ENCODE peak calls at places on chromosomes 2 and 18, in five cellular contexts. One of them, this sample, is unnamed. For H3K27me3, the result is how much of the 10 kb centered on the place peaks cover.

GRCh38 chr18:56921888-56922480 is 224.9 kb upstream of the BOD1L2 start:
- DNase-seq in endodermal cell: no peak
- DNase-seq in astrocyte: no peak
- DNase-seq in AG04450: no peak
- DNase-seq in ovary: no peak
- DNase-seq in this sample: no peak

GRCh38 chr2:217510790-217511291 is 492.0 kb downstream of the TNS1 start:
- DNase-seq in endodermal cell: peak
- DNase-seq in astrocyte: peak
- DNase-seq in AG04450: peak
- DNase-seq in ovary: peak
- DNase-seq in this sample: peak

GRCh38 chr2:33275689-33276444 is 200.6 kb upstream of the RASGRP3 start:
- DNase-seq in endodermal cell: no peak
- DNase-seq in astrocyte: peak
- DNase-seq in AG04450: peak
- DNase-seq in ovary: peak
- DNase-seq in this sample: no peak

GRCh38 chr2:222358876-222359275 is 60.1 kb upstream of the PAX3 start:
- DNase-seq in endodermal cell: no peak
- DNase-seq in astrocyte: peak
- DNase-seq in AG04450: no peak
- DNase-seq in ovary: no peak
- DNase-seq in this sample: no peak

GRCh38 chr2:217766356-217766755 is 236.4 kb downstream of the TNS1 start:
- DNase-seq in endodermal cell: no peak
- DNase-seq in astrocyte: no peak
- DNase-seq in AG04450: no peak
- DNase-seq in ovary: no peak
- DNase-seq in this sample: no peak

GRCh38 chr2:183172220-183172887 is 48.1 kb downstream of the NUP35 start:
- DNase-seq in endodermal cell: peak
- DNase-seq in astrocyte: no peak
- DNase-seq in AG04450: no peak
- DNase-seq in ovary: no peak
- DNase-seq in this sample: no peak

GRCh38 chr18:13893418-13893760 is 21.9 kb downstream of the MC2R start:
- DNase-seq in endodermal cell: no peak
- DNase-seq in astrocyte: no peak
- DNase-seq in AG04450: no peak
- DNase-seq in ovary: no peak
- DNase-seq in this sample: no peak

GRCh38 chr2:132484144-132484543 is 67.5 kb downstream of the GPR39 start:
- DNase-seq in endodermal cell: no peak
- DNase-seq in astrocyte: no peak
- DNase-seq in AG04450: no peak
- DNase-seq in ovary: no peak
- DNase-seq in this sample: no peak

GRCh38 chr18:45658756-45659155 is 43.5 kb downstream of the SLC14A2 start:
- DNase-seq in endodermal cell: peak
- DNase-seq in astrocyte: no peak
- DNase-seq in AG04450: no peak
- DNase-seq in ovary: no peak
- DNase-seq in this sample: no peak

GRCh38 chr2:168601739-168602138 is 145.7 kb downstream of the CERS6 start:
- DNase-seq in endodermal cell: no peak
- DNase-seq in astrocyte: no peak
- DNase-seq in AG04450: no peak
- DNase-seq in ovary: no peak
- DNase-seq in this sample: no peak

GRCh38 chr2:95056461-95057459 is 31.3 kb downstream of the MAL start:
- DNase-seq in endodermal cell: no peak
- DNase-seq in astrocyte: no peak
- DNase-seq in AG04450: no peak
- DNase-seq in ovary: no peak
- DNase-seq in this sample: no peak

GRCh38 chr2:212539145-212539880 is 711 bp upstream of the ERBB4 start:
- DNase-seq in endodermal cell: peak
- DNase-seq in astrocyte: no peak
- DNase-seq in AG04450: no peak
- DNase-seq in ovary: no peak
- DNase-seq in this sample: no peak

DNA sequence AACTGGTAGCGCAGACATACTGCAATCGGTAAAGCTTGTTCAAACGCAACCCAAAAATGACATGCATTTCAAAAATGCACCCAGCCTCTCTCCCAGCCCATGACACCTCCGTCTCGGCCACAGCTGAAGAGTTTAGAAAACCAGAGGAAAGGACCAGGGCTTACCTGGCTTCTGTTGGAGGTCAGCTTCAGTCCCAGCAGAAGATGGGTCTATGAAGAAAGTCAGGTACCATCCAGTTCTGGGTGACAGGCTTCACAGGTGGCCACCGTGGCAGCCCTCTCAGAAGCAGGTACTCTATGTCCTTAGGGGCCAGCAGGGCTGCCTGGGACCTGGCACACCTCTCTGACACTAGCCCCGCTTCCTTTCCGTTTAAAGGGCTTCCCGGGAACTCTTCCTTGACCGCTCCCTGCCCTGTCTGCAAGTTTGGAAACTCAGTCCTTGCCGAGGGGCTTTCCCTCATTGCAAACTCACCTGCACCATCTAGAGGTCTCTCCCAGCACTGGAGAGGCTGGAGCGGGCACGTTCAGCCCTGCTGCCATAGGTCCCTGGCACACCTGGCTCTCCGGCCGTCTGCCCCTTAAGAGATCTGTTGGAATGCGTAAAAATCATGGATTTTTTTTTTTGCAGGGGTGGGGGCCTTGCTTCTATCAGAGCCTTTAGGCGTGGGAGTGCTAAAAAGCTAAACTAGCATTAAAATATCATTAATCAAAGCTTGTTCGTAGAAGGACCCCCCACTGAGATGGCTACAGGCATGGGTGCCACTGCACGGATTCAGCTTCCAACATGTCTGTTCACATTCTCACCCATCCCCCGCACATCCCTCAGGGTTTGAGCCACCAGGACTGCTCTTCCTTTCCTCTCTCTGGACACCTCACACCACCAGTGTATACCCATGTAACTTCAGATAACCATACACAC is at the start of gene EDAR:
- DNase-seq in endodermal cell: peak
- DNase-seq in astrocyte: peak
- DNase-seq in AG04450: no peak
- DNase-seq in ovary: no peak
- DNase-seq in this sample: no peak
- TF ChIP-seq CTCF in endodermal cell: peak
- TF ChIP-seq CTCF in astrocyte: peak
- TF ChIP-seq CTCF in AG04450: peak
- TF ChIP-seq CTCF in ovary: no peak
- TF ChIP-seq CTCF in this sample: peak

GRCh38 chr2:203018181-203018580 is 3.5 kb downstream of the NBEAL1 start:
- DNase-seq in endodermal cell: no peak
- DNase-seq in astrocyte: no peak
- DNase-seq in AG04450: no peak
- DNase-seq in ovary: no peak
- DNase-seq in this sample: no peak

GRCh38 chr2:203014456-203015199 is at the start of gene NBEAL1:
- DNase-seq in endodermal cell: peak
- DNase-seq in astrocyte: peak
- DNase-seq in AG04450: peak
- DNase-seq in ovary: peak
- DNase-seq in this sample: peak

GRCh38 chr2:203019142-203019541 is 4.5 kb downstream of the NBEAL1 start:
- DNase-seq in endodermal cell: no peak
- DNase-seq in astrocyte: no peak
- DNase-seq in AG04450: no peak
- DNase-seq in ovary: no peak
- DNase-seq in this sample: no peak

GRCh38 chr2:203021986-203022385 is 7.3 kb downstream of the NBEAL1 start:
- DNase-seq in endodermal cell: no peak
- DNase-seq in astrocyte: no peak
- DNase-seq in AG04450: no peak
- DNase-seq in ovary: no peak
- DNase-seq in this sample: no peak

DNA sequence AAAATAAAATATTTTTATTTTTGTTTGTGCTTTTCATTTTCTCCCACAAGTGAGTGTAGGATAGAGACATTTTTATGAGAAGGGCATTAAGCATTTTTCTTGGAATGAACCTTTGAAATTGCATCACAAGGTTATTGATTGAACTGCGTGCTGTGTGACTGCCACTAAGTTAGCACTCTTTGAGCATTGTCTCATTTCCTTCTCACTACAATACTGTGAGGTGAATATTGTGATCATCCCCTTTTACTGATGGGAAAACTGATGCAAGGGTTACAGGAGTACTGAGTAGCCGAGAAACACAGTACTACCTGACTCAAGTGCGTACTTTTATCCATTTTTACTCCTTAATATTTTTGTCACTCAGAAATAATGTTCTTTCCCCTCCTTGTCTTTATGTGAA is 2.0 kb downstream of the NBEAL1 start:
- DNase-seq in endodermal cell: no peak
- DNase-seq in astrocyte: no peak
- DNase-seq in AG04450: no peak
- DNase-seq in ovary: no peak
- DNase-seq in this sample: no peak
- H3K4me3 ChIP-seq in endodermal cell: peak
- H3K4me3 ChIP-seq in astrocyte: peak
- H3K4me3 ChIP-seq in AG04450: peak
- H3K4me3 ChIP-seq in ovary: peak
- H3K4me3 ChIP-seq in this sample: peak

DNA sequence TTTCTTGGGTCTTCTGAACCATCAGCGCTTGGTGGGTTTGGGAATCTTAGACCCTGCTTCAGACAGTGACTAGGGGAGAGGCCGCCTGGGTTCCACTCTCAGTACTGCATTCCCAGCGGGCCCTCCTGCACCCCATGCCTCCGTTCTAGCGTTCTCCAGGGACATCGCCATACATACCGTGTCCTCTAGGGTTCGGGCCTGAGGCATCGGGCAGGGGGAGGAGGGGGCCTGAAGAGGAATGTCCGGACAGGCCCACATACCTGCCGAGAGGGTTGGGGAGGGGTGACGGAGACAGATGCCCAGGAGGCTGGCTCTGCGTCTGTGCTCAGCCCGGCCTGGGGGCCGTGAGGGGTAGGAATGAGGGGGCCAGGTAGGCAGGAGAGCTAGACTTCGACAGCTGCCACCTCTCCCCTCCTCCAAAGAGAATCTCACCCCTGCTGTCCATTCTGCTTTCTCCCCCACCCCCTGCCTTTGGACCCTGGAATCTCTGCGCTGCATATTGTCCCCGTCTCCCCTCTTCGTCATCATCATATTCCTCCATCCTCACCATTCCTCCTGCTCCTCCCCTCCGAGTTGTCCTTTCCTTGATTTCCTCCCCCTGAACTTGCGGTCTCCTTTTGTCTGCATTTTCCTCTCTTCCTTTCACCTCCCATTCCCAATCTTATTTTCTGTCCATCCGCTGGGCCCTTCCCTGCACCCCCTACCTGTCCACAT is 7.8 kb upstream of the WNT10A start:
- DNase-seq in endodermal cell: peak
- DNase-seq in astrocyte: no peak
- DNase-seq in AG04450: no peak
- DNase-seq in ovary: no peak
- DNase-seq in this sample: no peak
- H3K27me3 ChIP-seq in endodermal cell: half or more
- H3K27me3 ChIP-seq in astrocyte: half or more
- H3K27me3 ChIP-seq in AG04450: half or more
- H3K27me3 ChIP-seq in ovary: under half
- H3K27me3 ChIP-seq in this sample: half or more

GRCh38 chr2:128311755-128312341 is 6.8 kb downstream of the HS6ST1 start:
- DNase-seq in endodermal cell: peak
- DNase-seq in astrocyte: no peak
- DNase-seq in AG04450: no peak
- DNase-seq in ovary: no peak
- DNase-seq in this sample: no peak

GRCh38 chr2:128314348-128315121 is 4.1 kb downstream of the HS6ST1 start:
- DNase-seq in endodermal cell: peak
- DNase-seq in astrocyte: no peak
- DNase-seq in AG04450: no peak
- DNase-seq in ovary: no peak
- DNase-seq in this sample: no peak

GRCh38 chr2:128312411-128312810 is 6.3 kb downstream of the HS6ST1 start:
- DNase-seq in endodermal cell: no peak
- DNase-seq in astrocyte: no peak
- DNase-seq in AG04450: no peak
- DNase-seq in ovary: no peak
- DNase-seq in this sample: no peak

GRCh38 chr2:128314026-128314347 is 4.7 kb downstream of the HS6ST1 start:
- DNase-seq in endodermal cell: no peak
- DNase-seq in astrocyte: no peak
- DNase-seq in AG04450: no peak
- DNase-seq in ovary: no peak
- DNase-seq in this sample: no peak

GRCh38 chr2:128313076-128313836 is 5.4 kb downstream of the HS6ST1 start:
- DNase-seq in endodermal cell: peak
- DNase-seq in astrocyte: peak
- DNase-seq in AG04450: no peak
- DNase-seq in ovary: no peak
- DNase-seq in this sample: no peak
- TF ChIP-seq CTCF in endodermal cell: peak
- TF ChIP-seq CTCF in astrocyte: no peak
- TF ChIP-seq CTCF in AG04450: peak
- TF ChIP-seq CTCF in ovary: peak
- TF ChIP-seq CTCF in this sample: peak

DNA sequence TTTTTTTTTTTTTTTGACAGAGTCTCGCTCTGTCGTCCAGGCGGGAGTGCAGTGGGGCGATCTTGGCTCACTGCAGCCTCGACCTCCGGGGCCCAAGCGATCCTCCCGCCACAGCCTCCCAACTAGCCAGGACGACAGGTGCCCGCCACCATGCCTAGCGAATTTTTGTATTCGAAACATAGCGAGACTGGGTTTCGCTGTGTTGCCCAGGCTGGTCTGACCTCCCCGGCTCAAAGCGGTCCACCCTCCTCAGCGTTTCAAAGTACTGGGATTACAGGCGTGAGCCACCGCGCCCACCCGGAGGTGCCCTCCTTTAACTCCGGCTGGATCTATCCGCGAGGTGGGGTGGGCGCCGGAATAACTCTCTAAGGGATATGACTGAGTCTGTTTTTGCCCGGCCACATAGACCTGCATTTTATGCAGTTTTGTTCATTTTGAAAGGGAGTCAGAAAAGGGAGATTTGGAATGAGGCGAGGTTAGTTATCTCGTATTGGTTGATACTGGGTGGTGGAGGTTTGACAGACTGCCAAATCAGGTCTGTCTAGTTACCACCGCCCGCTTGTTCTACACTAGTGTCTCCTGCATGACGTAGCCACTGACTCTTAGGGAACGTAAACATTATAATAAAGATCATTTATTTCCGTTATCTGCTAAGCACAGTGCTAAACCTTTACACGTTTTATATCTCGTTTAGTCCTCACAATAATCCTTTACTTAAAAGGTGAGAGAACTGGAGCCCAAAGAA is 928 bp upstream of the CCT4 start:
- DNase-seq in endodermal cell: peak
- DNase-seq in astrocyte: no peak
- DNase-seq in AG04450: no peak
- DNase-seq in ovary: peak
- DNase-seq in this sample: no peak
- H3K4me3 ChIP-seq in endodermal cell: peak
- H3K4me3 ChIP-seq in astrocyte: no peak
- H3K4me3 ChIP-seq in AG04450: no peak
- H3K4me3 ChIP-seq in ovary: no peak
- H3K4me3 ChIP-seq in this sample: peak